ENCODE peak calls at places on chromosome 21, in eight cellular contexts. A is pancreas; L is uterus; U is CD4-positive, alpha-beta memory T cell; E is hepatocyte; V is sigmoid colon; S is lower lobe of right lung; T is CD8-positive, alpha-beta T cell. P is an unnamed sample. For H3K4me1, the result is how much of the 10 kb centered on the place peaks cover.

GRCh38 chr21:35198004-35198403 is 148.9 kb upstream of the RUNX1 start:
- DNase-seq in V (no peak), A (no peak), T (no peak), U (no peak), S (no peak), E (peak), L (no peak), P (no peak)

GRCh38 chr21:14482165-14482564 is 64.0 kb downstream of the SAMSN1 start:
- DNase-seq in V (no peak), U (peak), T (no peak), L (no peak), E (no peak), S (no peak), A (no peak), P (peak)

GRCh38 chr21:27219068-27219467 is 252.2 kb upstream of the ADAMTS5 start:
- DNase-seq in A (no peak), V (no peak), U (no peak), S (no peak), T (no peak), L (no peak), E (no peak), P (no peak)

GRCh38 chr21:44752701-44753235 is 41.4 kb upstream of the TSPEAR start:
- DNase-seq in V (no peak), L (no peak), T (no peak), U (no peak), S (no peak), A (no peak), E (peak), P (no peak)

GRCh38 chr21:24428539-24429186 is 1178.6 kb downstream of the MRPL39 start:
- DNase-seq in A (no peak), U (peak), S (no peak), E (no peak), T (no peak), V (no peak), L (no peak), P (peak)

GRCh38 chr21:44966135-44967081 is 26.6 kb downstream of the SLX9 start:
- DNase-seq in E (no peak), U (no peak), L (peak), V (peak), T (no peak), A (no peak), S (peak), P (no peak)

GRCh38 chr21:39142972-39143371 is 40.3 kb downstream of the PSMG1 start:
- DNase-seq in L (no peak), U (no peak), E (no peak), T (no peak), V (no peak), S (no peak), A (no peak), P (no peak)

GRCh38 chr21:15993951-15994350 is 264.2 kb downstream of the USP25 start:
- DNase-seq in L (no peak), E (no peak), V (no peak), S (no peak), T (no peak), U (no peak), A (no peak), P (no peak)

GRCh38 chr21:35593000-35593502 is 467.3 kb downstream of the SETD4 start:
- DNase-seq in V (no peak), T (no peak), S (no peak), E (no peak), U (no peak), A (no peak), L (no peak), P (no peak)

GRCh38 chr21:45352621-45353125 is 52.3 kb upstream of the COL18A1 start:
- DNase-seq in V (no peak), T (no peak), S (peak), A (no peak), E (no peak), U (no peak), L (no peak), P (no peak)

GRCh38 chr21:37335053-37335452 is 31.5 kb upstream of the DYRK1A start:
- DNase-seq in S (no peak), U (no peak), E (no peak), A (no peak), T (no peak), V (no peak), L (no peak), P (no peak)

GRCh38 chr21:29671728-29672127 is 268.1 kb downstream of the GRIK1 start:
- DNase-seq in A (no peak), E (no peak), U (no peak), L (no peak), S (no peak), T (no peak), V (no peak), P (no peak)

GRCh38 chr21:36310016-36310415 is 10.0 kb upstream of the MORC3 start:
- DNase-seq in L (no peak), T (no peak), A (no peak), U (no peak), E (no peak), S (no peak), V (no peak), P (no peak)

GRCh38 chr21:36704281-36704957 is 5.5 kb downstream of the SIM2 start:
- DNase-seq in A (no peak), T (no peak), V (peak), L (no peak), E (no peak), U (no peak), S (no peak), P (no peak)

GRCh38 chr21:35220301-35220700 is 171.2 kb upstream of the RUNX1 start:
- DNase-seq in L (no peak), T (no peak), V (no peak), U (no peak), A (no peak), S (no peak), E (no peak), P (no peak)

GRCh38 chr21:46122758-46123683 is 25.1 kb downstream of the COL6A2 start:
- DNase-seq in S (peak), E (no peak), L (peak), U (no peak), A (no peak), T (no peak), V (peak), P (no peak)

GRCh38 chr21:9837946-9838801 is 683.2 kb upstream of the TPTE start:
- DNase-seq in E (peak), T (no peak), L (no peak), S (peak), A (peak), V (peak), U (no peak), P (no peak)

GRCh38 chr21:36350282-36350910 is 30.4 kb downstream of the MORC3 start:
- DNase-seq in L (no peak), E (no peak), U (no peak), S (no peak), T (no peak), A (no peak), V (no peak), P (no peak)

GRCh38 chr21:44710756-44711326 is 531 bp downstream of the TSPEAR start:
- DNase-seq in T (no peak), L (no peak), U (peak), S (no peak), V (peak), A (no peak), E (peak), P (no peak)

GRCh38 chr21:44753357-44753756 is 42.0 kb upstream of the TSPEAR start:
- DNase-seq in A (no peak), V (no peak), T (no peak), U (no peak), L (no peak), S (no peak), E (no peak), P (no peak)

GRCh38 chr21:29793712-29794111 is 146.1 kb downstream of the GRIK1 start:
- DNase-seq in T (no peak), E (no peak), V (no peak), A (no peak), L (no peak), U (no peak), S (no peak), P (no peak)

GRCh38 chr21:39576518-39577128 is 36.1 kb upstream of the B3GALT5 start:
- DNase-seq in S (no peak), L (no peak), T (no peak), E (no peak), U (no peak), A (no peak), V (no peak), P (no peak)

GRCh38 chr21:25501996-25502665 is 105.2 kb downstream of the MRPL39 start:
- DNase-seq in U (no peak), V (no peak), A (no peak), L (no peak), S (no peak), E (no peak), T (no peak), P (no peak)

GRCh38 chr21:36902331-36902730 is 64.1 kb downstream of the HLCS start:
- DNase-seq in T (no peak), U (no peak), L (no peak), A (no peak), E (no peak), V (no peak), S (no peak), P (no peak)

GRCh38 chr21:37367758-37368535 is 1.4 kb downstream of the DYRK1A start:
- DNase-seq in T (no peak), E (peak), S (peak), L (peak), U (peak), A (peak), V (peak), P (peak)

GRCh38 chr21:35831791-35832190 is 228.5 kb downstream of the SETD4 start:
- DNase-seq in L (no peak), T (no peak), U (no peak), A (no peak), V (no peak), E (no peak), S (no peak), P (no peak)

GRCh38 chr21:45112371-45112770 is 38.0 kb downstream of the ADARB1 start:
- DNase-seq in E (no peak), L (no peak), U (no peak), A (no peak), T (no peak), V (peak), S (no peak), P (no peak)

GRCh38 chr21:46325073-46325912 is 1.3 kb downstream of the PCNT start:
- DNase-seq in T (no peak), L (peak), A (peak), V (peak), E (peak), U (no peak), S (peak), P (peak)

GRCh38 chr21:19874521-19874920 is 1123.7 kb upstream of the NCAM2 start:
- DNase-seq in U (no peak), L (no peak), T (no peak), E (no peak), S (no peak), A (no peak), V (no peak), P (no peak)

GRCh38 chr21:45970674-45971486 is 10.7 kb upstream of the COL6A1 start:
- DNase-seq in V (peak), T (no peak), A (peak), U (no peak), S (no peak), E (peak), L (peak), P (no peak)

GRCh38 chr21:23837564-23837963 is 1769.7 kb downstream of the MRPL39 start:
- DNase-seq in L (no peak), S (no peak), V (no peak), A (no peak), U (no peak), E (no peak), T (no peak), P (no peak)

GRCh38 chr21:45074048-45074817 is at the start of gene ADARB1:
- DNase-seq in V (peak), A (peak), U (peak), S (peak), E (peak), T (peak), L (peak), P (peak)

GRCh38 chr21:15543473-15543872 is 186.3 kb upstream of the USP25 start:
- DNase-seq in T (no peak), S (no peak), E (no peak), A (no peak), L (no peak), U (no peak), V (no peak), P (no peak)

DNA sequence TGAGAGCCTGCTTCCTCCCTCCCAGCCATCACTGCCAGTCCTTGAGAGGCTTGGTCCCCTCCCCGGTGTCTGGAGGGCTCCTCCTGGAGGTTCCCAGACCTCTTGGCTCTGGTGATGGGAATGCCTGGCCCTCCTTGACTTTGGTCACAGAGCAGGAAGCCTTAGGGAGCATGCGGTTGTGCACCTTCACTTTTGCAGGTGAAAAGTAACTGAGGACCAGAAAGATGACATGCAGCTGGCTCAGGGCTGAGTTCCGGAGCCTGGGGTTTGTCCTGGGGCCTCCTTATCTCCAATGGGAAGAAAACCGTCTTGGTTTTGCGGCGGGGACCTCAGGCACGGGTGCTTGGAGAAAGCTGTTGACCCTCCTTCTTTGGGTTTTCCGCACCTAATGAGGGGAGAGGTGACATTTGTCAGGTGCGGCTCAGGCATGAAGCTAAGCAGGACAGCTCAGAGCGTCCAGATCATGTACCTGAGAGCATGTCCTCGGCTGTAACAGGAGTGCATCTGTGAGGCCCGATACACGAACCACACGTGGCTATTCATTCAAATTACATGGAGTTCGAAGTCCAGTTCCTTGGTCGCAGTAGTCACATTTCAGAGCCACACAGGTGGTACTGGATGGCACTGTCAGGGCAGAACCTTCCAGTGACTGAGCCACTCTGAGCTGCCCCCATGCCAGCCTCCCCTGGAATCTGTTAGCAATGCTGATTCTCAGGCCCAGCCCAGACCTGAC is 608 bp upstream of the MX2 start:
- DNase-seq in E (no peak), S (no peak), A (no peak), U (no peak), V (no peak), T (no peak), L (no peak), P (no peak)
- H3K4me3 ChIP-seq in E (no peak), S (peak), A (peak), U (peak), V (peak), T (peak), L (peak), P (peak)

DNA sequence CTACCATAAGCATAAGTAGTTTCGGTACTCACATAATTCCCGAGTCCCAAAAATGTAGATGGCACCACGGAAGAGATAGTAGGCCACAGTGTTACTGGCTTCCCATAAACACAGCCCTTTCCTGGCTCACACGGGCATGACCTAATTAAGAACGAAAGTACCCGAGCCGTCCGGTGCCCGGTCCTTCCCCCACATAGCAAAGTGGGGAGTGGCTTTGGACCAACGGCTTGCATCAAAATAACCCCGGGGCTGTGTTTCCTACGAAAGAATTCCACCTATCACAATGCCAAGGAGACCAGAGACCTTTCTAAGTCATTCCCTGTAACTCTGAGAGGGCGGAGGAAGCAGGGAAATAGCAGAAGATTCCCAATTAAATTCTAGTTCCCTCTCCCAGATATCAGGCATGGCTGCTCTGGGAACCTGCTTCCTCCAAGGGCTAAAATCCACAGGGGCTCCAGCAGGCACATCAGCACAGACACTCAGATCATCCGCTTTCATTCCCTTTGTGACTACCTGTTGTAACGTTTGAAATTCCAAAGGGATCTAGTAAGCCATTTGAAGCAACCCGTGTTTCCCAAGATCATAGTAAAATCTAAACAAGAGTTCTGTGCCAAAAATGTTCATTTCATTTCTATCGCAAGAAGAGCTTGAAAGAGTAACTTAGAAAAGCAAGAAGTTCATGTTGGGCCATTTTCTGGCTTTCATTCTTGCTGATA is at the start of gene TMPRSS3:
- DNase-seq in S (peak), A (no peak), L (no peak), E (no peak), U (no peak), T (no peak), V (peak), P (no peak)
- H3K4me1 ChIP-seq in S (under half), A (under half), L (under half), E (under half), U (under half), T (under half), V (under half), P (under half)

GRCh38 chr21:41783476-41784150 is 16.8 kb upstream of the RIPK4 start:
- DNase-seq in U (no peak), E (peak), A (no peak), T (no peak), L (no peak), S (no peak), V (no peak), P (no peak)
- H3K27ac ChIP-seq in U (no peak), E (peak), A (no peak), T (no peak), L (no peak), S (no peak), V (no peak), P (no peak)

GRCh38 chr21:33914188-33914587 is 1.4 kb downstream of the ATP5PO start:
- DNase-seq in A (no peak), E (no peak), S (no peak), T (no peak), L (no peak), V (no peak), U (no peak), P (no peak)
- H3K4me3 ChIP-seq in A (peak), E (peak), S (peak), T (peak), L (no peak), V (no peak), U (no peak), P (peak)

DNA sequence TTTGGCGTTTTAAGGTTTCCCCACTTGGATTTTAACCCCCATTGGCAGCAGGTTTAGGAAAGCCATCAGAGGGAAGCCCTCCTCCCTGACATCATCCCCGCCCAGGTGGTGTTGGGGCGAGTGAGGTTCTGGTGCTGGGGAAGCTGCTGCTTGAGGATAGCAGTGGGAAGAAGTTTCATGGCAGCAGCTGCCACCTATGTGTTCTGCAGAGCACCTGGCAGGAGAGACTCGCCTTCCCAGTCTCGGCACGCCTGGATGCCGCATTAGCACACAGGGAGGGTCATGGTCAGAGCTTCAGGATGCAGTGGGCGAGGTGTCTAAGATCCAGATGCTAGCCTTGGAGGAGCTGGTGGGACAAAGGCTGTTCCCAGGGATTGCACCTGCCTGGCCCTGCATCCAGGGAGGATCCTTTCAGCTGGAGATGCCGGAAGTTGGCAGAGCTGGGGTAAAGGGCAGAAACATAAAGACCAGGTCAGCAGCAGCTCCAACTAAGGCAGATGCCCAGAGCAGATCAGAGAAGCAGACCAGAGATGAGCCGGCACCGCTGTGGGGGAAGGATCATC is 33.9 kb downstream of the ABCG1 start:
- DNase-seq in A (peak), E (no peak), L (no peak), U (no peak), V (no peak), T (no peak), S (peak), P (no peak)
- H3K4me1 ChIP-seq in A (under half), E (under half), L (under half), U (under half), V (under half), T (under half), S (under half), P (under half)

DNA sequence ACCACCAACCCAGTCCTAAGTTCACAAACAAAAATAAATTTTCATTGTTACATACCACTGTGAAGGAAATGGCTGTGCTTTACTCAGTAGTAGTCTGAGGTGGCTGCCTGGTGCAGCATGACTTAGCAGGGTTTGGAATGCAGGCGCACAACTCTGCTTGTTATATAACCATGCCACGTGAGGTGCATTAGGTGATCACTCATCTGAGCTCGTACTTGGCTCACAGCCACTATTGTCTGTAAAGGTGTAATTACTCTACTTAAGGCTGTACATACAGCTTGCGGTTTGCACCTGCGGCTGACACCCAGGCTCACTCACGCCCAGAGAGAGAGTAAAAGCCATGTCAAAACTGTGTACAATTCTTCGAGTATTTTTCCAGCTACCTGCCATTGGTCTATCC is 599.4 kb downstream of the LTN1 start:
- DNase-seq in V (no peak), S (peak), L (no peak), T (no peak), A (peak), U (no peak), E (peak), P (no peak)
- H3K27ac ChIP-seq in V (no peak), S (no peak), L (no peak), T (no peak), A (peak), U (no peak), E (peak), P (no peak)

GRCh38 chr21:18725653-18726052 is 322.1 kb upstream of the TMPRSS15 start:
- DNase-seq in V (no peak), S (no peak), A (no peak), L (no peak), T (no peak), U (no peak), E (no peak), P (no peak)
- H3K4me3 ChIP-seq in V (no peak), S (no peak), A (no peak), L (no peak), T (no peak), U (no peak), E (no peak), P (no peak)

DNA sequence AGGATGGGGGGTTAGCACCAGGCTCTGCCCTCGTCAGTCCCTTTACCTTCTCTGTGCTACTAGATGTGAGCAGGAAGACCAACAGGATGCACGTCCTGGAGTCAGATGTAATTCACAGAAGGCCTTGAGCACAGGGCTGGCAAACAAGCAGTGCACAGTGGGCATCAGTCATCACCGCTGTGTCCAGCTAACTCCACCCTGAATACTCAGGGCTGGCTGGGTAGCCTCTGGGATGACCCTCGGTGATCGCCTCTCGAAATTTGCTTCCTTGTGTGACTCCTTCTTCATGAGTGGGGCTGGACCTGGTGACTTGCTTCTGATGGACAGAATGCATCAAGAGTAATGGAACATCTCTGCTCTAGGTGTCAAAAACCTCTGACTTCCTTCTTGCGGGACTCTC is 92.2 kb upstream of the TMPRSS2 start:
- DNase-seq in L (no peak), T (no peak), V (no peak), E (no peak), U (no peak), S (no peak), A (no peak), P (no peak)
- H3K4me1 ChIP-seq in L (under half), T (under half), V (under half), E (under half), U (under half), S (under half), A (under half), P (under half)